ENCODE peak calls at places on chromosomes 4 and X, in eight cellular contexts. L is RPMI7951; U is A549; H is activated naive CD4-positive, alpha-beta T cell treated with anti-CD3 and anti-CD28 coated beads for 36 hours; N is MCF 10A; G is GM04504; X is neural crest cell; J is activated B cell treated with CpG ODN at 0.5 μM for 24 hours. Z is an unnamed sample.

GRCh38 chr4:109548655-109549054 is 11.4 kb upstream of the MCUB start:
- DNase-seq in N (peak), J (no peak), L (peak), H (peak), X (no peak), U (no peak), G (peak), Z (no peak)

GRCh38 chrX:48695925-48696300 is 621 bp upstream of the SUV39H1 start:
- DNase-seq in H (no peak), L (peak), J (no peak), G (no peak), U (peak), N (peak), X (no peak), Z (no peak)

GRCh38 chr4:27714073-27714472 is 853.4 kb downstream of the STIM2 start:
- DNase-seq in G (no peak), N (peak), X (no peak), J (no peak), H (no peak), U (no peak), L (no peak), Z (no peak)

GRCh38 chr4:86939737-86940141 is 4.9 kb downstream of the AFF1 start:
- DNase-seq in L (no peak), N (no peak), J (no peak), H (peak), X (no peak), U (no peak), G (no peak), Z (no peak)

GRCh38 chr4:147285751-147286150 is 195.1 kb upstream of the EDNRA start:
- DNase-seq in N (peak), G (no peak), H (no peak), X (no peak), J (no peak), L (no peak), U (no peak), Z (no peak)

GRCh38 chr4:41957634-41958033 is 22.4 kb downstream of the TMEM33 start:
- DNase-seq in N (peak), H (no peak), G (no peak), J (no peak), U (peak), L (peak), X (no peak), Z (no peak)

GRCh38 chr4:155582971-155583437 is 83.6 kb upstream of the GUCY1A1 start:
- DNase-seq in X (no peak), H (no peak), J (no peak), N (peak), G (no peak), U (no peak), L (peak), Z (no peak)

GRCh38 chrX:104469771-104470170 is 96.2 kb upstream of the IL1RAPL2 start:
- DNase-seq in J (no peak), H (no peak), G (no peak), L (no peak), N (no peak), U (no peak), X (no peak), Z (no peak)

GRCh38 chr4:150033937-150034336 is 44.3 kb upstream of the DCLK2 start:
- DNase-seq in N (peak), U (no peak), G (no peak), H (no peak), J (no peak), L (peak), X (no peak), Z (no peak)

GRCh38 chrX:112818114-112819012 is 22.3 kb downstream of the AMOT start:
- DNase-seq in U (no peak), L (no peak), X (no peak), G (no peak), J (no peak), N (peak), H (no peak), Z (no peak)

Z was measured in Right ventricle myocardium inferior.